ENCODE peak calls at places on chromosomes 3 and 15, in seven cellular contexts. P is fibroblast of pulmonary artery, J is WTC11, B is sigmoid colon, I is GM12864, Y is pancreas, N is fibroblast of the aortic adventitia. K is an unnamed sample.

GRCh38 chr15:57227899-57228298 is 148.4 kb upstream of the CGNL1 start:
- DNase-seq in I (no peak), B (no peak), P (peak; percentile 57), N (peak; percentile 92), Y (no peak), J (no peak), K (no peak)

GRCh38 chr15:45180201-45180600 is 7.6 kb downstream of the SHF start:
- DNase-seq in P (no peak), J (no peak), B (no peak), I (no peak), Y (no peak), N (no peak), K (no peak)

GRCh38 chr3:188578579-188579363 is 424.8 kb downstream of the LPP start:
- DNase-seq in B (peak; percentile 90), P (peak; percentile 95), I (no peak), Y (no peak), N (peak; percentile 99), J (no peak), K (no peak)

GRCh38 chr3:28924744-28925360 is 356.0 kb upstream of the RBMS3 start:
- DNase-seq in P (no peak), N (peak; percentile 15), B (no peak), J (no peak), I (no peak), Y (no peak), K (no peak)

GRCh38 chr3:183265713-183266417 is 12.8 kb downstream of the B3GNT5 start:
- DNase-seq in J (no peak), P (peak; percentile 85), N (peak; percentile 66), I (no peak), B (no peak), Y (no peak), K (peak; percentile 24)

GRCh38 chr15:90902996-90903732 is at the start of gene MAN2A2:
- DNase-seq in I (peak; percentile 69), P (peak; percentile 33), B (no peak), Y (peak; percentile 94), J (peak; percentile 65), N (peak; percentile 28), K (peak; percentile 38)

GRCh38 chr3:67976683-67977082 is 322.3 kb upstream of the SUCLG2 start:
- DNase-seq in J (no peak), B (no peak), I (no peak), Y (no peak), P (no peak), N (no peak), K (no peak)

GRCh38 chr3:44455318-44455717 is 22.2 kb downstream of the ZNF445 start:
- DNase-seq in N (no peak), I (no peak), B (no peak), Y (no peak), J (no peak), P (no peak), K (no peak)

GRCh38 chr3:14524311-14524711 is 15.8 kb downstream of the GRIP2 start:
- DNase-seq in I (no peak), N (no peak), J (no peak), B (peak; percentile 59), P (no peak), Y (no peak), K (no peak)

GRCh38 chr15:70125605-70126004 is 27.9 kb upstream of the TLE3 start:
- DNase-seq in P (no peak), N (no peak), B (no peak), I (no peak), Y (no peak), J (no peak), K (no peak)

GRCh38 chr3:41200669-41201021 is 1.3 kb downstream of the CTNNB1 start:
- DNase-seq in I (no peak), B (no peak), P (peak; percentile 55), Y (no peak), N (peak; percentile 38), J (no peak), K (peak; percentile 33)

GRCh38 chr3:138974467-138974866 is 27.4 kb downstream of the FOXL2NB start:
- DNase-seq in Y (no peak), N (peak; percentile 22), P (peak; percentile 46), I (no peak), J (no peak), B (no peak), K (no peak)

GRCh38 chr15:60967728-60968127 is 261.4 kb downstream of the RORA start:
- DNase-seq in Y (no peak), P (no peak), I (no peak), N (no peak), J (no peak), B (no peak), K (no peak)

GRCh38 chr3:191997093-191997492 is 536.1 kb downstream of the PYDC2 start:
- DNase-seq in I (no peak), B (no peak), Y (no peak), P (no peak), J (no peak), N (no peak), K (no peak)

GRCh38 chr3:156211583-156211982 is 91.2 kb downstream of the KCNAB1 start:
- DNase-seq in N (peak; percentile 67), B (no peak), P (peak; percentile 55), I (no peak), J (no peak), Y (no peak), K (no peak)

GRCh38 chr3:50299929-50300680 is 900 bp upstream of the HYAL3 start:
- DNase-seq in J (no peak), I (no peak), B (peak; percentile 75), N (peak; percentile 63), Y (no peak), P (peak; percentile 49), K (no peak)

GRCh38 chr3:113769551-113769950 is 22.7 kb downstream of the ATP6V1A start:
- DNase-seq in Y (no peak), P (peak; percentile 51), I (no peak), N (peak; percentile 65), B (no peak), J (no peak), K (no peak)

GRCh38 chr3:39125837-39126500 is 18.5 kb downstream of the TTC21A start:
- DNase-seq in B (peak; percentile 43), I (no peak), J (no peak), P (peak; percentile 47), Y (peak; percentile 11), N (peak; percentile 35), K (peak; percentile 78)

GRCh38 chr3:11481561-11481960 is 162.2 kb downstream of the VGLL4 start:
- DNase-seq in J (no peak), I (no peak), P (no peak), Y (no peak), N (peak; percentile 72), B (no peak), K (no peak)

GRCh38 chr3:111761309-111761795 is 97.7 kb upstream of the PHLDB2 start:
- DNase-seq in Y (no peak), I (no peak), B (no peak), J (no peak), P (peak; percentile 59), N (peak; percentile 88), K (no peak)

GRCh38 chr15:64859226-64859625 is 17.5 kb downstream of the PLEKHO2 start:
- DNase-seq in J (no peak), B (no peak), P (no peak), Y (no peak), I (no peak), N (no peak), K (no peak)

GRCh38 chr3:63400259-63400860 is 122.3 kb downstream of the SYNPR start:
- DNase-seq in I (no peak), J (no peak), N (peak; percentile 28), B (no peak), Y (no peak), P (peak; percentile 6), K (no peak)

GRCh38 chr3:16290827-16291196 is 25.8 kb downstream of the OXNAD1 start:
- DNase-seq in N (no peak), P (no peak), Y (no peak), J (no peak), I (no peak), B (no peak), K (no peak)

GRCh38 chr15:74036271-74037170 is 42.0 kb downstream of the PML start:
- DNase-seq in P (peak; percentile 86), Y (no peak), I (no peak), N (peak; percentile 85), B (peak; percentile 87), J (peak; percentile 86), K (peak; percentile 25)
- TF ChIP-seq CTCF in P (peak; percentile 80), Y (no peak), I (peak; percentile 8), N (peak; percentile 83), B (peak; percentile 60), J (peak; percentile 29), K (peak; percentile 50)

GRCh38 chr3:146115619-146116018 is 45.4 kb downstream of the PLOD2 start:
- DNase-seq in N (no peak), I (no peak), P (no peak), J (no peak), Y (no peak), B (no peak), K (no peak)
- TF ChIP-seq CTCF in N (no peak), I (no peak), P (no peak), J (no peak), Y (no peak), B (no peak), K (no peak)

GRCh38 chr15:80579611-80580010 is 115.5 kb upstream of the ABHD17C start:
- DNase-seq in J (no peak), Y (no peak), P (no peak), B (peak; percentile 13), I (no peak), N (no peak), K (no peak)
- TF ChIP-seq CTCF in J (no peak), Y (no peak), P (no peak), B (no peak), I (no peak), N (no peak), K (no peak)

GRCh38 chr15:101808201-101808600 is 3.8 kb upstream of the OR4F15 start:
- DNase-seq in J (no peak), N (peak; percentile 18), P (no peak), I (no peak), B (no peak), Y (no peak), K (no peak)
- TF ChIP-seq CTCF in J (no peak), N (no peak), P (no peak), I (no peak), B (no peak), Y (no peak), K (no peak)

DNA sequence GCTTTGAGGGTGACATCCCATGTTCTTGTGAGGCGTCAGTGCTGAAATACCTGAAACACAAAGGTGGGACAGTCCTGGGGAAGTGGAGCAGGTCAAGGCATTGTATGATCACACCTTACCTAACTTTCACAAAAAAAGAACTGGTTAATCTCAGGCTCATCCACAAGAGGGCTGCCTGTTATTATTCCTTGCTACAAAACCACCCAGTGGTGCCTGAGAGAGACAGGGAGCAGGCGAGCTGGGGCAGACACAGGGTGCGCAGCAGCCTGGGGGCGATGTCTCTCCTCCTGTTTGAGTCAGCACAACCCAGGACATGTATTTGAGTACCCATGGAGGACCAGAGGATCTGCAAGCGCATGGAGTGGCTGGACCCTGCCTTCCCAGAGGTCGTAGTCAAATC is 316.8 kb upstream of the ATP10A start:
- DNase-seq in B (no peak), Y (no peak), P (no peak), N (no peak), J (peak; percentile 76), I (no peak), K (no peak)
- TF ChIP-seq CTCF in B (no peak), Y (peak; percentile 10), P (no peak), N (no peak), J (no peak), I (no peak), K (no peak)

GRCh38 chr3:55094691-55095090 is 166.8 kb upstream of the LRTM1 start:
- DNase-seq in B (no peak), J (no peak), N (no peak), P (no peak), Y (no peak), I (no peak), K (no peak)
- TF ChIP-seq CTCF in B (no peak), J (no peak), N (no peak), P (no peak), Y (no peak), I (no peak), K (no peak)

GRCh38 chr3:10299175-10299574 is 6.4 kb upstream of the GHRL start:
- DNase-seq in N (peak; percentile 23), J (no peak), B (no peak), I (no peak), P (no peak), Y (no peak), K (no peak)
- TF ChIP-seq CTCF in N (no peak), J (no peak), B (no peak), I (no peak), P (no peak), Y (no peak), K (no peak)

K was measured in prostate gland.